ENCODE peak calls at places on chromosomes 16 and 17, in seven cellular contexts. One of them, this sample, is unnamed.

GRCh38 chr17:66783656-66784381 is 51.1 kb upstream of the CACNG5 start:
- DNase-seq in GM23338: no peak
- DNase-seq in left ventricle myocardium inferior: no peak
- DNase-seq in A673: no peak
- DNase-seq in mammary epithelial cell: no peak
- DNase-seq in left lung: peak; percentile 40
- DNase-seq in transverse colon: no peak
- DNase-seq in this sample: no peak

GRCh38 chr17:1197781-1198490 is 18.2 kb upstream of the ABR start:
- DNase-seq in GM23338: no peak
- DNase-seq in A673: no peak
- DNase-seq in transverse colon: peak; percentile 82
- DNase-seq in left lung: peak; percentile 87
- DNase-seq in left ventricle myocardium inferior: peak; percentile 75
- DNase-seq in mammary epithelial cell: no peak
- DNase-seq in this sample: peak; percentile 30

GRCh38 chr16:75000481-75001081 is 1.8 kb downstream of the ZNRF1 start:
- DNase-seq in left ventricle myocardium inferior: no peak
- DNase-seq in mammary epithelial cell: peak; percentile 47
- DNase-seq in left lung: no peak
- DNase-seq in transverse colon: no peak
- DNase-seq in GM23338: no peak
- DNase-seq in A673: no peak
- DNase-seq in this sample: no peak

GRCh38 chr17:39339272-39339671 is 62.2 kb downstream of the FBXL20 start:
- DNase-seq in A673: no peak
- DNase-seq in transverse colon: no peak
- DNase-seq in left ventricle myocardium inferior: no peak
- DNase-seq in GM23338: no peak
- DNase-seq in left lung: no peak
- DNase-seq in mammary epithelial cell: no peak
- DNase-seq in this sample: no peak

GRCh38 chr16:69741951-69742904 is 12.5 kb downstream of the NOB1 start:
- DNase-seq in mammary epithelial cell: peak; percentile 69
- DNase-seq in transverse colon: peak; percentile 92
- DNase-seq in left lung: peak; percentile 83
- DNase-seq in A673: no peak
- DNase-seq in GM23338: no peak
- DNase-seq in left ventricle myocardium inferior: peak; percentile 83
- DNase-seq in this sample: no peak

GRCh38 chr16:72658888-72659717 is 388.8 kb downstream of the ZFHX3 start:
- DNase-seq in A673: no peak
- DNase-seq in mammary epithelial cell: no peak
- DNase-seq in left lung: no peak
- DNase-seq in left ventricle myocardium inferior: no peak
- DNase-seq in transverse colon: no peak
- DNase-seq in GM23338: no peak
- DNase-seq in this sample: no peak

GRCh38 chr17:66968916-66969315 is 4.4 kb downstream of the CACNG4 start:
- DNase-seq in transverse colon: no peak
- DNase-seq in mammary epithelial cell: no peak
- DNase-seq in left ventricle myocardium inferior: no peak
- DNase-seq in A673: no peak
- DNase-seq in left lung: no peak
- DNase-seq in GM23338: no peak
- DNase-seq in this sample: no peak

GRCh38 chr17:43092891-43093290 is 32.3 kb downstream of the BRCA1 start:
- DNase-seq in left ventricle myocardium inferior: no peak
- DNase-seq in A673: peak; percentile 12
- DNase-seq in GM23338: no peak
- DNase-seq in mammary epithelial cell: no peak
- DNase-seq in transverse colon: no peak
- DNase-seq in left lung: no peak
- DNase-seq in this sample: no peak

GRCh38 chr17:65290616-65291015 is 153.4 kb downstream of the RGS9 start:
- DNase-seq in mammary epithelial cell: no peak
- DNase-seq in left lung: no peak
- DNase-seq in A673: no peak
- DNase-seq in left ventricle myocardium inferior: no peak
- DNase-seq in transverse colon: peak; percentile 89
- DNase-seq in GM23338: no peak
- DNase-seq in this sample: no peak

GRCh38 chr17:81910840-81911276 is 341 bp downstream of the PCYT2 start:
- DNase-seq in mammary epithelial cell: no peak
- DNase-seq in GM23338: no peak
- DNase-seq in left lung: no peak
- DNase-seq in left ventricle myocardium inferior: no peak
- DNase-seq in transverse colon: peak; percentile 36
- DNase-seq in A673: no peak
- DNase-seq in this sample: peak; percentile 45

GRCh38 chr17:80104321-80104955 is 3.1 kb downstream of the GAA start:
- DNase-seq in left ventricle myocardium inferior: no peak
- DNase-seq in transverse colon: no peak
- DNase-seq in A673: no peak
- DNase-seq in mammary epithelial cell: peak; percentile 14
- DNase-seq in left lung: peak; percentile 79
- DNase-seq in GM23338: no peak
- DNase-seq in this sample: no peak

GRCh38 chr16:83899272-83899897 is 470 bp downstream of the MLYCD start:
- DNase-seq in A673: peak; percentile 24
- DNase-seq in mammary epithelial cell: peak; percentile 53
- DNase-seq in left ventricle myocardium inferior: peak; percentile 49
- DNase-seq in GM23338: peak; percentile 73
- DNase-seq in transverse colon: peak; percentile 67
- DNase-seq in left lung: peak; percentile 90
- DNase-seq in this sample: peak; percentile 41

GRCh38 chr16:64586756-64587155 is 535.1 kb downstream of the CDH11 start:
- DNase-seq in left ventricle myocardium inferior: no peak
- DNase-seq in left lung: no peak
- DNase-seq in transverse colon: no peak
- DNase-seq in mammary epithelial cell: no peak
- DNase-seq in A673: no peak
- DNase-seq in GM23338: no peak
- DNase-seq in this sample: no peak

GRCh38 chr17:61970030-61970429 is 42.2 kb upstream of the INTS2 start:
- DNase-seq in A673: no peak
- DNase-seq in left ventricle myocardium inferior: no peak
- DNase-seq in GM23338: no peak
- DNase-seq in transverse colon: no peak
- DNase-seq in mammary epithelial cell: no peak
- DNase-seq in left lung: no peak
- DNase-seq in this sample: no peak

DNA sequence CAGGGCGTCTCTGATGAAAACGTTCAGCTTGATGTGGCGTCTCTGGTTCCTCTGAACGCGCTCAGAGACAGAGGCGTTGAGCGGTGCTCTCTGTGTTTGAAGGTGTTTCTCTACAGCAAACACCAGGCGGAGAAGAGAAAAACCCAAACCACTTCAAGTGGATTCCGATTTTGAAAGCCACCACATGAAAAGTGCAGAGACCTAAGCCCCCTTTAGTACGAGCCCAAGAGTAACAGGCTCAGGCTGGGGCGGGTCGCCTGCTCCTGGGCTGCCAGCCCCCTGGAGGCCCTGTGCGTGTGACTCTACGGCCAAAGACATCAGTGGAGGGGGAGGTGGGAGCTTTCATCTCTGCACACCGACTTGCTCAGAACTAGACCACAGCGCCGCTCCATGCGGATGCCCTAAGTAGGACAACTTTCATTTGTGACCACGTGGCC is 328.4 kb downstream of the MAF start:
- DNase-seq in GM23338: no peak
- DNase-seq in transverse colon: peak; percentile 32
- DNase-seq in A673: no peak
- DNase-seq in left lung: peak; percentile 72
- DNase-seq in left ventricle myocardium inferior: no peak
- DNase-seq in mammary epithelial cell: no peak
- DNase-seq in this sample: no peak
- H3K4me1 ChIP-seq in GM23338: peaks cover 7% of the 10 kb centered on the region
- H3K4me1 ChIP-seq in transverse colon: no peaks in the 10 kb centered on the region
- H3K4me1 ChIP-seq in A673: no peaks in the 10 kb centered on the region
- H3K4me1 ChIP-seq in left lung: no peaks in the 10 kb centered on the region
- H3K4me1 ChIP-seq in left ventricle myocardium inferior: no peaks in the 10 kb centered on the region
- H3K4me1 ChIP-seq in mammary epithelial cell: no peaks in the 10 kb centered on the region
- H3K4me1 ChIP-seq in this sample: no peaks in the 10 kb centered on the region

GRCh38 chr17:55395803-55396505 is 25.7 kb downstream of the MMD start:
- DNase-seq in A673: no peak
- DNase-seq in GM23338: no peak
- DNase-seq in mammary epithelial cell: no peak
- DNase-seq in left lung: no peak
- DNase-seq in transverse colon: no peak
- DNase-seq in left ventricle myocardium inferior: no peak
- DNase-seq in this sample: no peak

GRCh38 chr17:55390364-55390977 is 31.2 kb downstream of the MMD start:
- DNase-seq in A673: no peak
- DNase-seq in left lung: no peak
- DNase-seq in left ventricle myocardium inferior: no peak
- DNase-seq in mammary epithelial cell: no peak
- DNase-seq in GM23338: no peak
- DNase-seq in transverse colon: no peak
- DNase-seq in this sample: no peak

GRCh38 chr17:55391764-55392467 is 29.7 kb downstream of the MMD start:
- DNase-seq in transverse colon: no peak
- DNase-seq in A673: no peak
- DNase-seq in left lung: no peak
- DNase-seq in GM23338: no peak
- DNase-seq in mammary epithelial cell: no peak
- DNase-seq in left ventricle myocardium inferior: no peak
- DNase-seq in this sample: no peak

GRCh38 chr17:55391244-55391757 is 30.3 kb downstream of the MMD start:
- DNase-seq in left lung: no peak
- DNase-seq in left ventricle myocardium inferior: no peak
- DNase-seq in GM23338: no peak
- DNase-seq in transverse colon: no peak
- DNase-seq in A673: no peak
- DNase-seq in mammary epithelial cell: no peak
- DNase-seq in this sample: peak; percentile 3

GRCh38 chr17:55394357-55395021 is 27.1 kb downstream of the MMD start:
- DNase-seq in mammary epithelial cell: no peak
- DNase-seq in transverse colon: peak; percentile 10
- DNase-seq in A673: no peak
- DNase-seq in left ventricle myocardium inferior: no peak
- DNase-seq in left lung: no peak
- DNase-seq in GM23338: no peak
- DNase-seq in this sample: peak; percentile 81
- H3K27ac ChIP-seq in mammary epithelial cell: no peak overlapping the region
- H3K27ac ChIP-seq in transverse colon: peak overlapping the region; percentile 43
- H3K27ac ChIP-seq in A673: no peak overlapping the region
- H3K27ac ChIP-seq in left ventricle myocardium inferior: no peak overlapping the region
- H3K27ac ChIP-seq in left lung: peak overlapping the region; percentile 46
- H3K27ac ChIP-seq in GM23338: no peak overlapping the region
- H3K27ac ChIP-seq in this sample: peak overlapping the region; percentile 91

DNA sequence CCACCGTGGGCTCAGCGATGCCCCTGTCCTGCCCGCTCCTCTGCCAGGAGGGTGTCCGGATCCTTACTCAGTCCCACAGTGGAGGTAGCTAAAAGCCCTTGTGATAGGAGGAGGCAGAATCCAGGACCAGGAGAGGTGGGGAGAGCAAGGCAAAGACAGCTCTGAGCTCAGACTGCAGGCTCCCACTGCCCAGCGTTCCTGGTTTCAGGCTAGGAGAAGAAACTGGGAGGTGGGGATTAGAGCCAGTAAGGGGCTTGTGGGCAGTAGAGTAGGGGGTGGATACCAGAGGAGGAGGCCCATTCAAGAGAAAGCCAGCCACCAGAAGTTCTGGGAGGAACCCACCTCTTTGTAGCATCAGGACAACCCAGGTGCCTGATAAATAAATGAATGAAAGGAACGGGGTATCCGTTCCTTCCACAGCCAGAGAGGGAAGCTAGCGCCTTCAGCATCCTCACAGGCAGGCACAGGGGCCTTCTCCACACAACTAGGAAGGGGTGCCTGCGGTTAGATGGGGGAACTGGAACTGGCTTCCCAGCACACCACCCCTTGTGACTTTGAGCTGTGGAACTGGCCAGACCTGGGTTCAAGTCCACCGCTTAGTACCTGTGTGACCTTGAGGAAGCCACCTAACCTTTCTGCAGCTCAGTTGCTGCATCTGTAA is 2.3 kb downstream of the IL21R start:
- DNase-seq in left lung: no peak
- DNase-seq in mammary epithelial cell: no peak
- DNase-seq in GM23338: no peak
- DNase-seq in transverse colon: no peak
- DNase-seq in left ventricle myocardium inferior: no peak
- DNase-seq in A673: no peak
- DNase-seq in this sample: no peak
- H3K4me1 ChIP-seq in left lung: peaks cover 59% of the 10 kb centered on the region
- H3K4me1 ChIP-seq in mammary epithelial cell: peaks cover 14% of the 10 kb centered on the region
- H3K4me1 ChIP-seq in GM23338: no peaks in the 10 kb centered on the region
- H3K4me1 ChIP-seq in transverse colon: no peaks in the 10 kb centered on the region
- H3K4me1 ChIP-seq in left ventricle myocardium inferior: peaks cover 17% of the 10 kb centered on the region
- H3K4me1 ChIP-seq in A673: peaks cover 7% of the 10 kb centered on the region
- H3K4me1 ChIP-seq in this sample: peaks cover 32% of the 10 kb centered on the region

GRCh38 chr16:3607634-3608033 is 3.8 kb downstream of the SLX4 start:
- DNase-seq in GM23338: no peak
- DNase-seq in left lung: no peak
- DNase-seq in mammary epithelial cell: no peak
- DNase-seq in transverse colon: no peak
- DNase-seq in A673: no peak
- DNase-seq in left ventricle myocardium inferior: no peak
- DNase-seq in this sample: no peak
- H3K27ac ChIP-seq in GM23338: no peak overlapping the region
- H3K27ac ChIP-seq in left lung: no peak overlapping the region
- H3K27ac ChIP-seq in mammary epithelial cell: no peak overlapping the region
- H3K27ac ChIP-seq in transverse colon: no peak overlapping the region
- H3K27ac ChIP-seq in A673: no peak overlapping the region
- H3K27ac ChIP-seq in left ventricle myocardium inferior: no peak overlapping the region
- H3K27ac ChIP-seq in this sample: no peak overlapping the region

This sample was measured in SJCRH30.